ENCODE peak calls at places on chromosomes 12 and 14, in six cellular contexts. U, F, Q, L, C and J are unnamed samples.

GRCh38 chr12:30613119-30613830 is 82.4 kb downstream of the IPO8 start:
- DNase-seq in U (no peak), F (no peak), Q (no peak), L (no peak), C (no peak), J (no peak)

GRCh38 chr12:54036620-54037359 is 3.9 kb downstream of the HOXC5 start:
- DNase-seq in U (no peak), F (no peak), Q (no peak), L (no peak), C (peak), J (no peak)

GRCh38 chr12:100897240-100897639 is 102.7 kb downstream of the ANO4 start:
- DNase-seq in U (no peak), F (no peak), Q (no peak), L (no peak), C (no peak), J (no peak)

GRCh38 chr14:103393687-103394626 is 8.7 kb downstream of the MARK3 start:
- DNase-seq in U (peak), F (no peak), Q (no peak), L (peak), C (peak), J (peak)

GRCh38 chr12:96136129-96136528 is 58.0 kb upstream of the ELK3 start:
- DNase-seq in U (no peak), F (peak), Q (no peak), L (no peak), C (no peak), J (no peak)

GRCh38 chr12:113298861-113299545 is 35.9 kb downstream of the SLC8B1 start:
- DNase-seq in U (no peak), F (peak), Q (no peak), L (no peak), C (no peak), J (no peak)

GRCh38 chr14:22685467-22685866 is 41.3 kb upstream of the OR6J1 start:
- DNase-seq in U (no peak), F (no peak), Q (no peak), L (no peak), C (no peak), J (no peak)

GRCh38 chr14:99210333-99210732 is 61.7 kb downstream of the BCL11B start:
- DNase-seq in U (no peak), F (no peak), Q (no peak), L (no peak), C (no peak), J (no peak)

GRCh38 chr12:118680361-118680963 is 300.9 kb upstream of the SRRM4 start:
- DNase-seq in U (no peak), F (no peak), Q (no peak), L (no peak), C (no peak), J (no peak)

GRCh38 chr12:104702565-104703139 is 245.9 kb downstream of the CHST11 start:
- DNase-seq in U (no peak), F (peak), Q (no peak), L (no peak), C (no peak), J (no peak)

GRCh38 chr14:91246051-91246852 is 1.7 kb upstream of the GPR68 start:
- DNase-seq in U (no peak), F (no peak), Q (peak), L (no peak), C (no peak), J (no peak)

GRCh38 chr12:16331998-16332397 is 15.4 kb upstream of the MGST1 start:
- DNase-seq in U (no peak), F (no peak), Q (no peak), L (no peak), C (no peak), J (no peak)

GRCh38 chr12:123513805-123514204 is 19.7 kb downstream of the RILPL1 start:
- DNase-seq in U (no peak), F (no peak), Q (no peak), L (no peak), C (no peak), J (no peak)

GRCh38 chr12:54725233-54725843 is 77.2 kb upstream of the DCD start:
- DNase-seq in U (no peak), F (no peak), Q (no peak), L (no peak), C (peak), J (no peak)

GRCh38 chr12:102371177-102371576 is 109.2 kb downstream of the IGF1 start:
- DNase-seq in U (no peak), F (no peak), Q (no peak), L (no peak), C (no peak), J (no peak)

GRCh38 chr12:107955966-107956643 is 173.0 kb upstream of the WSCD2 start:
- DNase-seq in U (no peak), F (no peak), Q (no peak), L (no peak), C (no peak), J (no peak)

GRCh38 chr14:53430870-53431269 is 277.7 kb upstream of the DDHD1 start:
- DNase-seq in U (no peak), F (no peak), Q (no peak), L (no peak), C (no peak), J (no peak)

GRCh38 chr14:94819531-94819930 is 49.6 kb upstream of the GSC start:
- DNase-seq in U (no peak), F (no peak), Q (no peak), L (peak), C (no peak), J (no peak)

GRCh38 chr14:94821705-94822104 is 51.8 kb upstream of the GSC start:
- DNase-seq in U (no peak), F (no peak), Q (no peak), L (no peak), C (no peak), J (no peak)

GRCh38 chr14:94816113-94816512 is 46.2 kb upstream of the GSC start:
- DNase-seq in U (no peak), F (no peak), Q (no peak), L (no peak), C (no peak), J (no peak)
- TF ChIP-seq CTCF in U (no peak), F (no peak), Q (no peak), L (no peak), C (no peak), J (no peak)

DNA sequence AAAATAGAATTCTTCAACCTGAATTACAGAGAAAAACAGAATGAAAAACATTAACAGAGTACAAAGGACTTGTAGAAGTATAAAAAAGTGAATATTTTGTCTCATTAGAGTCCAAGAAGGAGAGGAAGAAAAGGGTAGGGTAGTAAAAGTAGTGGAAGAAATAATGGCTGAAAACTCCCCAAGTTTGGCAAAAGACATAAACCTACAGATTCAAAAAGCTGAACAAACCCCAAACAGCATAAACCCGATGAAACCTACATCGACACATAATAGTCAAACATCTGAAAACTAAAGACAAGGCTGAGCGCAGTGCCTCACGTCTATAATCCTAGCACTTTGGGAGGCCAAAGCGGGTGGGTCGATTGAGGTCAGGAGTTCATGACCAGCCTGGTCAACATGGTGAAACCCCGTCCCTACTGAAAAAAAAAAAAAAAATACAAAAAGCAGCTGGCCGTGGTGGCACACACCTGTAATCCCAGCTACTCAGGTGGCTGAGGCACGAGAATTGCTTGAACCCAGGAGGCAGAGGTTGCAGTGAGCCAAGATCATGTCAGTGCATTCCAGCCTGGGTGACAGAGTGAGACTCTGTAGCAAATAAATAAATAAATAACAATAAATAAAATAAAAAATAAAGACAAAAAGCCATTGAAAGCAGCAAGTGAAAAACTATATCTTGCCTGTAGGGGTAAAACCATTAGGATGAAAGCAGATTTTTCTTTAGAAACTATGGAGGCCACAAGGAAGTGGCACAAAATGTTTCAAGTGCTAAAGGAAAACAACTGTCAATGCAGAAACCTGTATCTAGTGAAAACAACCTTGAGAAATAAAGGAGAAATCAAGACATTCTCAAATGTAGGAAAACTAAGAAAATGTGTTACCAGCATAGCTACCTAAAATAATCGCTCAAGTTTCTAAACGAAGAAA is 11.4 kb downstream of the TIMM9 start:
- DNase-seq in U (no peak), F (no peak), Q (no peak), L (no peak), C (no peak), J (no peak)
- TF ChIP-seq CTCF in U (no peak), F (no peak), Q (no peak), L (no peak), C (no peak), J (no peak)

DNA sequence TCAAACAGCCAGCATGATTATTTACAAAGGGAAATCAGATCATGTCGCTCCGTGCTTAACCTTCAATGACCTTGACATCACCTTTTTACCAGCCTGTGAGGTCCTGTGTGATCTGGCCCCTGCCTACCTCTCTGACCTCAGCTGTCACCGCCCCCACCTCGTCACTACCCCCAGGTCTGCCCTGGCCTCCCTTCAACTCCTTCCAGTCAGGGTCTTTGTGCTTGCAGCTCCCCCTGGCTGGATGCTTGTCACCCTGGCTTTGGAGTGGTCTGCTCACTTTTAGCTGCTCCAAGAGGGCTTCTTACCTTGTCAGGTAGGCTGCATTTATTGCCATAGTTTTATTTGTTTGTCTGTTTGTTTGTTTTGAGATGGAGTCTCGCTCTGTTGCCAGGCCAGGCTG is 8.2 kb upstream of the MAX start:
- DNase-seq in U (no peak), F (no peak), Q (no peak), L (no peak), C (no peak), J (no peak)
- TF ChIP-seq CTCF in U (no peak), F (no peak), Q (no peak), L (no peak), C (no peak), J (no peak)

GRCh38 chr12:95003213-95003920 is at the start of gene NDUFA12:
- DNase-seq in U (peak), F (peak), Q (peak), L (peak), C (peak), J (peak)
- TF ChIP-seq CTCF in U (peak), F (no peak), Q (no peak), L (no peak), C (no peak), J (no peak)

GRCh38 chr14:75238728-75239455 is 39.7 kb upstream of the FOS start:
- DNase-seq in U (no peak), F (no peak), Q (no peak), L (no peak), C (no peak), J (no peak)
- TF ChIP-seq CTCF in U (no peak), F (no peak), Q (no peak), L (no peak), C (no peak), J (no peak)